ENCODE peak calls at places on chromosomes 16 and 17, in four cellular contexts. Y is aorta, G is adipocyte, U is astrocyte of the cerebellum. I is an unnamed sample.

GRCh38 chr17:28982191-28982793 is 23.5 kb downstream of the SEZ6 start:
- DNase-seq in G (no peak), U (no peak), Y (no peak), I (peak)

GRCh38 chr17:75047398-75048098 is 523 bp downstream of the KCTD2 start:
- DNase-seq in Y (no peak), G (peak), U (no peak), I (peak)

GRCh38 chr16:56311208-56312027 is 113.9 kb downstream of the AMFR start:
- DNase-seq in G (no peak), U (no peak), Y (no peak), I (no peak)

GRCh38 chr17:80319262-80319998 is 58.8 kb downstream of the RNF213 start:
- DNase-seq in U (no peak), Y (peak), G (no peak), I (no peak)

GRCh38 chr16:781346-782010 is 6.7 kb downstream of the RPUSD1 start:
- DNase-seq in G (no peak), U (no peak), Y (no peak), I (no peak)

GRCh38 chr16:78310990-78311561 is 211.6 kb downstream of the WWOX start:
- DNase-seq in G (no peak), U (peak), Y (no peak), I (no peak)

GRCh38 chr16:1964046-1964505 is 550 bp downstream of the RPS2 start:
- DNase-seq in Y (no peak), U (no peak), G (peak), I (peak)

GRCh38 chr16:12518238-12519004 is 285.3 kb downstream of the CPPED1 start:
- DNase-seq in Y (no peak), U (no peak), G (no peak), I (no peak)

GRCh38 chr17:46795379-46795952 is 23.0 kb downstream of the WNT3 start:
- DNase-seq in G (no peak), U (no peak), Y (no peak), I (no peak)

GRCh38 chr16:89700649-89701424 is 668 bp downstream of the SPATA2L start:
- DNase-seq in Y (no peak), U (no peak), G (peak), I (peak)

GRCh38 chr17:37098910-37099664 is 150.3 kb downstream of the AATF start:
- DNase-seq in G (no peak), U (no peak), Y (no peak), I (no peak)

GRCh38 chr17:57380055-57380356 is 123.7 kb downstream of the MSI2 start:
- DNase-seq in Y (no peak), G (no peak), U (no peak), I (no peak)

GRCh38 chr16:51326131-51326856 is 175.2 kb upstream of the SALL1 start:
- DNase-seq in Y (no peak), G (peak), U (peak), I (no peak)

GRCh38 chr16:4200781-4201137 is 41.1 kb downstream of the SRL start:
- DNase-seq in Y (no peak), U (no peak), G (peak), I (no peak)

GRCh38 chr17:82492647-82493516 is 26.6 kb upstream of the FOXK2 start:
- DNase-seq in Y (peak), U (no peak), G (peak), I (no peak)

GRCh38 chr16:10656618-10657017 is 38.1 kb downstream of the TEKT5 start:
- DNase-seq in G (no peak), U (no peak), Y (no peak), I (no peak)

GRCh38 chr16:56729736-56730662 is at the start of gene NUP93:
- DNase-seq in U (peak), Y (peak), G (peak), I (peak)

GRCh38 chr17:47413872-47414271 is 90.1 kb downstream of the EFCAB13 start:
- DNase-seq in U (no peak), G (no peak), Y (no peak), I (no peak)

GRCh38 chr16:86984286-86984685 is 332.9 kb downstream of the C16orf95 start:
- DNase-seq in Y (peak), U (no peak), G (no peak), I (no peak)

GRCh38 chr17:38868095-38868967 is 1.5 kb upstream of the LASP1 start:
- DNase-seq in U (no peak), G (peak), Y (peak), I (peak)

GRCh38 chr16:53974484-53975115 is 270.6 kb downstream of the FTO start:
- DNase-seq in Y (no peak), U (no peak), G (peak), I (no peak)

GRCh38 chr17:45326566-45326965 is 9.7 kb upstream of the MAP3K14 start:
- DNase-seq in G (no peak), Y (no peak), U (no peak), I (peak)

GRCh38 chr17:7465481-7466275 is 13.8 kb downstream of the ZBTB4 start:
- DNase-seq in U (no peak), Y (no peak), G (no peak), I (no peak)

DNA sequence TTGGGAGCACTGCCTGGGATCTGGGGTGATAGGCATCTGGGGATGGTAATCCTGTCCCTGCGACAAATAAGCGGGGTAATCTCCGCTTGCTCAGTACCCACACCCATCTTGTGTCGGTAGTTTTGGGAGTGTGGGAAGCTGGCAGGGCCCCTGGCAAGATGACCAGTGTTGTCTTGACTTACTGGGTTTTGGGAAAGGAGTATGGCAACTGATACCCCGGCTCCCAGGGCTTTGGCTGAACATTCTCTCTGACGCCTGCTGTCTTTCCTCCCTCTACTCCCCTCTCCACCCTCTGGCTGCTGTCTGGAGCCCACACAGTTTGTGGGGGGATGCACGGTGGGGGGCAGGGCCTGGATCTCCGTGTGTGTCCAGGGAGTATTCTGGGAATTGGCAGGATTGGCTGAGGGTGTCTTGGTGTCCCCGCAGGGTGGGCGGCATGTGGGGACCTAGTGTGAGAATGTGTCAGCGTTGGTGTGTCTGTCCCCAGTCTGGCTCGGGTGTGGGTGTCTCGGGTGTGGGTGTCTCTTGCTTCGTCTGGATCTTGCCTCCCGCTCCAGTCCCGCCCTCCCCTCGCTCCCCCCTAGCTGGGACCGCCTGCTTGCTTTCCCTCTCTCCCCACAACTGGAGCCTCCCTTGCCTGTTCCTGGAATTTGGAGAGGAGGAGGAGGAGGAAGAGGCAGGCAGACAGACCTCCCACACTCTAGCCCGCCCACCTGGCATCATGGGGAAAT is 12.0 kb downstream of the RARA start:
- DNase-seq in G (no peak), Y (peak), U (no peak), I (no peak)
- H3K4me3 ChIP-seq in G (peak), Y (no peak), U (peak), I (peak)

DNA sequence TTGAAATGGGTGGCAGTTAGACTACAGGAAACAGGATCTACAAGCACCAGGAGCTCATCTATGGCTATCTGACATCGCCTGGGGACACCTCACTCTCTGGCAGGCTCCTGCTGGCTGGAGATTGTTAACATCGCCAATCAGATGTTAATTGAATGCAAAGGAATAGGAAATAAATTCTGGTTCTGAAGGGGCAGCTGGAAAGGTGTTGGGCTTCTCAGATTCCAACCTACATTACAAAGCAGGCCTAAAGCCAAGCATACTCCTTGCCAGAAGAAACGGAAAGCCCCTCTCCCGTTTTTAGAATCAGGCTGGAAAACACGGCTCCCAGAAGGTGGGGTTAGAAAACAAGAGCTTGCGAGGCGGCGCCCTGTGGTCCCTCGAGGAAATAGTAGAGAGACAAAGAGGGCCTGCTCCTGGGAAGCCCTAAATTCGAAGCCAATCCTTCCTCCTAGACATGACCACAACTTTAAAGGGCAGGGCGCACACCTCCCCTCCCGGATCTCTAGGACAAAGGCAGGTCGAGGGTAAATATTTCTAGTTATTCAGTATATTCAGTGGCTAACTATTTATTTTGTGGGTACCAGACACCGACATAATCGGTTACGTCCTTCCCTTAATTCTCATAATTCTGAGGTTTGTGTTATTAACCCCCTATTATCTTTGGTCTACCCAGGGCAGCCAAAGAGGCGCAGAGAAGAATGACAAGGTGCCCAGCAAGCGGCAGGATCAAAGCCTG is 763 bp upstream of the TOM1L1 start:
- DNase-seq in G (no peak), U (no peak), Y (no peak), I (no peak)
- H3K4me3 ChIP-seq in G (peak), U (peak), Y (peak), I (peak)

GRCh38 chr17:15501788-15502187 is 34.4 kb upstream of the CDRT4 start:
- DNase-seq in U (no peak), G (no peak), Y (no peak), I (no peak)

GRCh38 chr17:15498107-15498506 is 30.7 kb upstream of the CDRT4 start:
- DNase-seq in Y (no peak), G (no peak), U (no peak), I (no peak)

GRCh38 chr17:15503731-15504130 is 36.3 kb upstream of the CDRT4 start:
- DNase-seq in Y (no peak), G (no peak), U (no peak), I (no peak)

GRCh38 chr17:15501282-15501681 is 33.9 kb upstream of the CDRT4 start:
- DNase-seq in G (no peak), Y (no peak), U (no peak), I (no peak)

GRCh38 chr17:15502315-15503112 is 35.1 kb upstream of the CDRT4 start:
- DNase-seq in G (peak), U (peak), Y (peak), I (peak)
- H3K4me3 ChIP-seq in G (peak), U (peak), Y (peak), I (no peak)

GRCh38 chr16:68447721-68448359 is 468 bp downstream of the SMPD3 start:
- DNase-seq in U (no peak), Y (no peak), G (no peak), I (no peak)

GRCh38 chr16:68448360-68448970 is at the start of gene SMPD3:
- DNase-seq in U (peak), Y (peak), G (peak), I (peak)

GRCh38 chr16:68444058-68444657 is 4.2 kb downstream of the SMPD3 start:
- DNase-seq in G (peak), U (peak), Y (no peak), I (no peak)

GRCh38 chr16:68445458-68445857 is 2.9 kb downstream of the SMPD3 start:
- DNase-seq in Y (no peak), U (no peak), G (no peak), I (no peak)

DNA sequence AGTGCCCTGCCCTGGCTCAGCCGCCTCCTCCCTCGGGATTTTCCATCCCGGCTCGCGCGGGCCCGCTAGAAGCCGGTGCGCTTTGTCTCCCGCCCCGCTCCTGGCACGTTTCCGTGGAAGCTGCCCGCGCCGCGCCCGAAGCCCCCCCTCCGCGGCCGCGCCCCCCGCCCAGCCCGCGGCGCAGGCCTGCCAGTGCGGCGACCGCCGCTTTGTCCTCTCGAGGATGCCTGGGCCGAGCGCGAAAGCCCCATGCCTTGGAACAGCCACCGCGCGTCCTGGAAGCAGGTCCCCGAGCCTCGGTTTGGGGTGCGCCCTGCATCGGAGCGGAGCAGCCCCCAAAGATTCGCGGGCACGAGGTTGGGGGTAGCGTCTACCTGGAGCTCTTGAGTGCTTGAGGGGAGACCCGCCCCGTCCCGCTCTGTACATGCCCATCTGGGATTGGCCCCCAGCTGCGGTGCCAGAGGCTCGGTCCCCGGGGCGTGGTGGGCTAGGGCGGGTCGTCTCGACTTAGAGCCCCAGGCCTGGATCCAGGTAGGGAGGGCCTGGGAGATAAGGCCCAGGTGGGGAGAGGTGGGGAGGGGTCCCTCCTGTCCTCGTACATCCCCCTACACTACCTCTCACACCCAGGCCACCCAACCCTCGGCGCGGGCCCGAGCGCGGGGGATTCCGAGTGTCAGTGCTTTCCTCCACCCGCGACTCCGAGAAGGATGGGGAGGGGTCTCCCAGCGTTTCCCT is 1.2 kb downstream of the SMPD3 start:
- DNase-seq in G (no peak), U (no peak), Y (no peak), I (no peak)
- H3K4me3 ChIP-seq in G (no peak), U (no peak), Y (no peak), I (no peak)

GRCh38 chr17:76671912-76672262 is 28.3 kb upstream of the ST6GALNAC1 start:
- DNase-seq in U (no peak), Y (no peak), G (no peak), I (no peak)
- H3K4me3 ChIP-seq in U (peak), Y (peak), G (peak), I (peak)

DNA sequence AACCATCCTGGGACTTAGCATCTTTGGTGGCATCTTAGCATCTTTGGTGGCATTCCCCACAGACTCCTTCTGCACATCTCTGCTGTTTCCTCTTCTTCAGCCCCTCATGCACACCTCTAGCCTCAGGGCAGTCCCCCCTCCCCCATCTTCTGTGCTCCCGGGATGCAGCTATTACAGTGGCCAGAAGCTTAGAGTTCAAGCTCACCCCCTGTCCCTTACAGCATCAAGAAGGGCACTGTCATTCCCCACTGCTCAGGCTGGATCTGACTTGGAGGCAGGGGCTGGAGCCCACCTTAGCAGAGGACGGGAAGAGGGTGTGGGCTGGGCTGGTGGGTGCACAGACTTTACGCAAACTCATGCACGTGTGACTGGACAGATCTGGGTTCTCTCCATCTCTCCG is 650 bp downstream of the EPN3 start:
- DNase-seq in G (no peak), U (no peak), Y (no peak), I (no peak)
- H3K4me3 ChIP-seq in G (peak), U (no peak), Y (no peak), I (no peak)

GRCh38 chr16:30356401-30357084 is 1.4 kb upstream of the CD2BP2 start:
- DNase-seq in U (no peak), G (no peak), Y (peak), I (no peak)
- H3K4me3 ChIP-seq in U (peak), G (peak), Y (no peak), I (no peak)

DNA sequence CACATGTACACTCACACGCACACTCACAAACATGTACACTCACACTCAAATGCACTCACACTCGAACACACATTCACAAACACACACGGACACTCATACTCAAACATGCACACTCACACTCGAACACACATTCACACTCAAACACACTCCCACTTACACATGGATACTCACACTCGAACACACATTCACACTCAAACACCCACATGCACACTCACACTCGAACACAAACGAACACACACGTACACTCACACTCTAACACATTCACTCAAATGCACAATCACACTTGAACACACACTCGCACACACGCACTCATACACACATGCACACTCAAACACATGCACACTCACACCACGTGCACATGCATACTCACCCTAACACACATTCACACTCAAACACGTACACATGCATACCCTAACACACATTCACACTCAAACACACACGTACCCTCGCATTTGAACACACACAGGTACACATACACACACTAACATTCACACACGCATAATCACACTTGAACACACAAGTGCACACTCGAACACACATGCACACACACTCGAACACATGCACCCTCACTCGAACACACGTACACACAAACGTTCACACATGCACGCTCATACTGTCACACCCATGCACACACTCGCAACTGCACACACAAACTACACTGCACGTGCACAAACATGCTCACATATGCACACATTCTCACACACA is 41.8 kb downstream of the CFAP20 start:
- DNase-seq in U (no peak), G (no peak), Y (no peak), I (no peak)
- H3K4me3 ChIP-seq in U (no peak), G (no peak), Y (no peak), I (no peak)

DNA sequence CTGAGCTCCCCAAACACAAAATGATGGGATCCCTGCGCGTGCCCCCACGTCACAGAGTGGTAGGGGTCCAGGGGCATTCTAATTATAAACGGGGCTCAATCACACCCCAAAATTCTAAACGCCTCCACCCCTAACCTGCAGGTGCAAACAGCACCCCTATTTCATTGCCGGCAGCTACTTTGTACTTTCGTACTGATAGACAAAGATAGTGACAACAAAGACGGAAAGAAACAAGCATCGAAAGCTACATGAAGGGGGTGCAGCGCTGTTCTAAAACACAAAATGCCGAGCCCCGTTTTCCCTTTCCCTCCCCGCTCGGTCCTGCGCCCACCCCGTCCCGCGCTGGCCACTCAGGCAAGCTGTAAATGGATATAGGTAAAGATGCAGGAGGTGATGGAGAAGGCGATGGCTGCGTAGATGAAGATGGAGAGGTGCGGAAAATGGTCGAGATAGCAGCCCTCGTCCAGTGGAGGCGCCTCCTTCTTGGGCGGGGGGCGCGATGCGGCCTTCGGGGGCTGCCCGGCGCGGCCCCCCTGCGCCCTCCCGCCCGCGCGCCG is 14.0 kb downstream of the MIS12 start:
- DNase-seq in G (no peak), Y (no peak), U (no peak), I (no peak)
- H3K4me3 ChIP-seq in G (peak), Y (peak), U (peak), I (peak)

DNA sequence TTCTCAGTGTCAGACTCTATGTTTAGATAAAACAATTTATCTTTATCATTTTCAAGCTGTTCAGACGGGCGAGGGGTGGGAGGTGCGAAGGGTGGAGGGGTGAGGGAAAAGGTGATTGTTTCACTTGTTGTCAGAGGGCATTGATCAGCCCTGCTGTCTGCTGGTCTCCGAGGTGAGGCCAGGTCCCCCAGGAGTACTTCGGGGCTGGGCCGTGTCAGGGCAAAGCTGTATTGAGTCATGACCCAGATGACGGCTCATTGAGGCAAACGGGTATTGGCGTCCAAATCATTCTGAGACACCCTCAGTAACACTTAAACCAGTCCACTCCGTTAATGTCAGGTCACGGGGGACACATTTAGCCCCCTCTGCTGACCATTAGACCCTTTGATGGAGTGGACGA is 502.0 kb upstream of the ZFHX3 start:
- DNase-seq in G (no peak), U (no peak), Y (no peak), I (no peak)
- H3K4me3 ChIP-seq in G (no peak), U (no peak), Y (no peak), I (no peak)